ENCODE peak calls at places on chromosomes 2 and 18, in five cellular contexts. L is MM.1S, U is Peyer's patch, N is prostate gland, B is PC-9. Y is an unnamed sample.

GRCh38 chr2:97995026-97995733 is 568 bp downstream of the TMEM131 start:
- DNase-seq in L (peak), N (peak), U (no peak), B (peak), Y (peak)

GRCh38 chr18:78610179-78610578 is 369.4 kb upstream of the SALL3 start:
- DNase-seq in N (no peak), B (no peak), U (no peak), L (no peak), Y (no peak)

GRCh38 chr18:13242797-13243196 is 24.2 kb downstream of the LDLRAD4 start:
- DNase-seq in B (no peak), U (no peak), L (no peak), N (no peak), Y (no peak)

GRCh38 chr2:32553829-32554432 is 73.9 kb upstream of the TTC27 start:
- DNase-seq in L (peak), B (no peak), N (no peak), U (no peak), Y (peak)

GRCh38 chr18:76519156-76519549 is 24.1 kb upstream of the ZNF516 start:
- DNase-seq in B (no peak), L (no peak), U (no peak), N (no peak), Y (no peak)

GRCh38 chr2:186589733-186590537 is at the start of gene ITGAV:
- DNase-seq in L (peak), N (peak), B (peak), U (peak), Y (peak)

GRCh38 chr2:138180691-138181386 is 216.6 kb downstream of the HNMT start:
- DNase-seq in N (no peak), B (no peak), U (no peak), L (no peak), Y (no peak)

GRCh38 chr18:31041346-31042067 is 1.0 kb downstream of the DSC3 start:
- DNase-seq in N (peak), U (peak), B (no peak), L (no peak), Y (peak)

GRCh38 chr2:112682101-112682500 is 36.4 kb downstream of the SLC20A1 start:
- DNase-seq in B (no peak), U (no peak), L (no peak), N (no peak), Y (no peak)

GRCh38 chr2:229713371-229714079 is 830 bp downstream of the DNER start:
- DNase-seq in B (no peak), N (no peak), L (peak), U (no peak), Y (peak)

GRCh38 chr2:147082850-147083522 is 761.8 kb upstream of the ACVR2A start:
- DNase-seq in N (peak), B (no peak), U (no peak), L (peak), Y (peak)
- TF ChIP-seq CTCF in N (peak), B (peak), U (peak), L (peak), Y (peak)

GRCh38 chr2:215556979-215557378 is 121.1 kb upstream of the FN1 start:
- DNase-seq in U (no peak), B (no peak), N (no peak), L (no peak), Y (no peak)

GRCh38 chr2:215550331-215550730 is 114.5 kb upstream of the FN1 start:
- DNase-seq in U (no peak), N (no peak), B (no peak), L (no peak), Y (no peak)

GRCh38 chr2:215552144-215552580 is 116.3 kb upstream of the FN1 start:
- DNase-seq in B (no peak), L (no peak), U (no peak), N (no peak), Y (no peak)

GRCh38 chr2:215554689-215555088 is 118.8 kb upstream of the FN1 start:
- DNase-seq in U (no peak), L (no peak), B (peak), N (no peak), Y (no peak)

GRCh38 chr2:215553946-215554345 is 118.1 kb upstream of the FN1 start:
- DNase-seq in L (no peak), N (no peak), U (no peak), B (no peak), Y (peak)
- TF ChIP-seq CTCF in L (peak), N (no peak), U (no peak), B (no peak), Y (peak)

DNA sequence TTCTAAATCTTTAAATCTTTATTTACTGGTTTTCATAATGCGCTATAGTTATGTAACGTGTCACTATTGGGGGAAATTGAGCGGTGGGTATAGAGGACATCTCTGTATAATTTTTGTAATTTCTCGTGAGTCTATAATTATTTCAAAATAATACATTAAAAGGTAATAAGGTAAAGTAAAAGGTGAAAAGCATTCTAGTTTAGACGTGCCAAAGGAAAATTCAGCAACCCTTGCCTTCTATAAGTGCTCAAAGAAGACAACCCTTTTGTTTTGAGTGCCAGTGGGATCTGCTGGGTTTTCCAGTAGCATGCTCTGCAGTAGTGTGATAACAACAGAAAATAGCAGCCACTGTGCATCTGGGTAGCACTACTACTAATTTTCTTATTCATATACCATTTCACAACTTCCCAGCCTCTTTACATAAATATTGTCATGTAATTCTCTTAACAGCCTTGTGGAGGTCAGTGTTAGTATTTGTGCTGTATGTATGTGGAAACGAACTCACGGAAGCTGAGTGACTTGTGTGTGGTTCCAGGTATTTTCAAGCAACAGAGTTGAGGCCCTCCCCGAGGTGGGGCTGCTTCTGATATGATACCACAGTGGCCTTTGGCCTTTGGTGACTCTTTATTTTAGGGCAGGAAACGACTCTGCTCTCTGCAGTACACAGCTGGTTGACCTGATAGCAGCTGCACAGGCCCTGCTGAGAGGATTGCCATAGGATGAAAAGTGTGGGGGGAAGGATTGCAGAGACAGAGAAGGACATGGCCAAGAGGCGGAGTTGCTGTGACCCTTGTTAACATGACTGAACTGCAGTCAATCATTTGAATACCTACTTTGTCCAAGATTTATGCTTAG is 104.5 kb downstream of the TDRD15 start:
- DNase-seq in L (no peak), B (no peak), U (peak), N (no peak), Y (no peak)
- TF ChIP-seq CTCF in L (no peak), B (no peak), U (no peak), N (no peak), Y (no peak)

GRCh38 chr2:44952143-44952805 is 10.8 kb downstream of the SIX3 start:
- DNase-seq in L (peak), U (no peak), B (no peak), N (no peak), Y (peak)
- TF ChIP-seq CTCF in L (peak), U (no peak), B (peak), N (no peak), Y (peak)

GRCh38 chr2:236553522-236553921 is 16.1 kb upstream of the ACKR3 start:
- DNase-seq in U (no peak), N (no peak), B (no peak), L (no peak), Y (no peak)

GRCh38 chr2:236551843-236552542 is 17.6 kb upstream of the ACKR3 start:
- DNase-seq in B (no peak), N (no peak), L (no peak), U (no peak), Y (peak)

GRCh38 chr2:236552586-236552985 is 17.0 kb upstream of the ACKR3 start:
- DNase-seq in B (no peak), L (no peak), U (no peak), N (no peak), Y (no peak)

GRCh38 chr2:236555486-236555885 is 14.1 kb upstream of the ACKR3 start:
- DNase-seq in N (no peak), L (no peak), U (no peak), B (no peak), Y (no peak)

DNA sequence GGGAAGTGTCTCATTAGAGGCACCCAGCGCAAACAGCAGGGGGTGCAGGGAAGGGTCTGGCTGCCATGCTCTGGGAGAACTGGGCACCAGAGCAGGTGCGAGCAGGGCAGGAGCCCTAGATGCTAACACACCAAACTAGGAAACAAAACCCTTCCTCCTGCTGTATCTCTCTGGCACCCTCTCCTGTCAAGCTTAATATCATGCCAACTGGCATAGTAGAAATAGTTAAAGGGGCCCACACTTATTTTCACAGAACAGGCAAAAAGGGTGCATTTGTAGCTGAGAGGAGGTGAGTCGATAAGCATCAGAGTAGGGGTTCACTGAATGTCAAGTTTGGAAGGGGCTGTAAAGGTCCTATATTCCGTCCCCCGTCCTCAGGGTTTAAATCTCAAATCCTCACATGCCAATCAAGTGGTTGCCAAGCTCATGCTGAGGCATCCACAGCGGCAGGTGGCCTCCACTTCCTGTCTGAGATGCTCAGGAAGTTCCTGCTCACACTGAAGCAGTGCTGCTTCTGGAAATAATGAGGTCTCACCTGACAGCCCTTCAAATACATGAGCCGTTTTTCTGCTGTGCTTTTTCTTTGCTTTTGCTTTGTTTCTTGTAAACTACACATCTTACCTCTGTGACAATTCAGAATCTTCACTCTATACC is 14.9 kb upstream of the ACKR3 start:
- DNase-seq in N (no peak), B (no peak), U (no peak), L (peak), Y (no peak)
- TF ChIP-seq CTCF in N (no peak), B (no peak), U (no peak), L (no peak), Y (no peak)